ENCODE peak calls at places on chromosomes 4 and X, in nine cellular contexts. V is HCT116; T is Caco-2; U is esophagus squamous epithelium; D is breast epithelium; J is CD8-positive, alpha-beta T cell; G is kidney epithelial cell; L is BE2C; F is body of pancreas. O is an unnamed sample.

GRCh38 chr4:103753868-103754653 is 34.3 kb upstream of the TACR3 start:
- DNase-seq in G (no peak), T (peak; percentile 9), L (no peak), V (peak; percentile 6), U (no peak), D (no peak), F (no peak), J (no peak), O (no peak)

GRCh38 chr4:95505149-95505548 is 43.6 kb downstream of the UNC5C start:
- DNase-seq in D (no peak), F (no peak), G (peak; percentile 35), T (no peak), V (peak; percentile 68), L (no peak), J (no peak), U (no peak), O (no peak)

GRCh38 chr4:139484861-139485311 is 31.0 kb downstream of the RAB33B start:
- DNase-seq in U (no peak), J (no peak), T (peak; percentile 67), F (peak; percentile 17), G (no peak), D (no peak), V (no peak), L (no peak), O (no peak)

GRCh38 chrX:72131317-72132294 is at the start of gene RTL5:
- DNase-seq in F (peak; percentile 85), L (peak; percentile 90), U (no peak), V (peak; percentile 63), T (peak; percentile 77), J (peak; percentile 11), G (peak; percentile 42), D (peak; percentile 75), O (peak; percentile 39)

GRCh38 chrX:2710041-2710471 is 19.0 kb downstream of the CD99 start:
- DNase-seq in U (no peak), V (peak; percentile 51), L (no peak), F (peak; percentile 14), D (no peak), G (no peak), T (no peak), J (no peak), O (no peak)

GRCh38 chrX:16023790-16024734 is 99.3 kb upstream of the GRPR start:
- DNase-seq in V (peak; percentile 65), J (no peak), L (no peak), F (no peak), T (no peak), G (peak; percentile 73), U (no peak), D (no peak), O (peak; percentile 72)

GRCh38 chrX:47864785-47865184 is 28.1 kb downstream of the ZNF81 start:
- DNase-seq in D (no peak), T (no peak), U (no peak), G (no peak), J (no peak), F (no peak), V (no peak), L (no peak), O (no peak)

GRCh38 chr4:138804705-138805104 is 210.9 kb upstream of the NOCT start:
- DNase-seq in T (peak; percentile 81), G (no peak), D (no peak), V (no peak), F (no peak), L (no peak), J (no peak), U (no peak), O (no peak)

GRCh38 chr4:59704621-59705020 is 1495.5 kb upstream of the ADGRL3 start:
- DNase-seq in V (no peak), T (no peak), D (no peak), U (no peak), L (no peak), F (no peak), G (no peak), J (no peak), O (no peak)

GRCh38 chrX:67636532-67636931 is 92.7 kb downstream of the AR start:
- DNase-seq in U (no peak), D (no peak), V (no peak), T (no peak), G (no peak), F (no peak), J (no peak), L (no peak), O (no peak)

GRCh38 chr4:166594326-166594946 is 639.9 kb downstream of the SPOCK3 start:
- DNase-seq in G (peak; percentile 10), L (peak; percentile 62), U (no peak), J (no peak), V (peak; percentile 50), T (peak; percentile 55), F (peak; percentile 63), D (no peak), O (no peak)

GRCh38 chr4:139633195-139633594 is 32.4 kb upstream of the MGST2 start:
- DNase-seq in L (no peak), V (no peak), T (no peak), D (no peak), J (no peak), U (no peak), F (no peak), G (no peak), O (no peak)

GRCh38 chr4:617644-618330 is 7.6 kb upstream of the PDE6B start:
- DNase-seq in D (no peak), T (peak; percentile 29), V (no peak), L (no peak), F (no peak), J (no peak), U (no peak), G (no peak), O (no peak)

GRCh38 chr4:175891863-175892262 is 79.8 kb upstream of the GPM6A start:
- DNase-seq in F (peak; percentile 20), D (no peak), U (no peak), J (no peak), T (peak; percentile 41), G (no peak), V (peak; percentile 38), L (no peak), O (no peak)

GRCh38 chr4:2362286-2363055 is 56.0 kb downstream of the ZFYVE28 start:
- DNase-seq in T (no peak), V (no peak), G (no peak), F (no peak), L (no peak), D (no peak), U (no peak), J (no peak), O (no peak)

GRCh38 chr4:87060957-87061356 is 126.1 kb downstream of the AFF1 start:
- DNase-seq in T (no peak), V (peak; percentile 56), U (no peak), J (no peak), F (no peak), D (no peak), G (peak; percentile 92), L (no peak), O (no peak)

GRCh38 chrX:152912121-152912520 is 14.3 kb downstream of the ZNF185 start:
- DNase-seq in L (no peak), V (no peak), F (no peak), G (no peak), D (no peak), U (no peak), T (no peak), J (no peak), O (no peak)
- TF ChIP-seq CTCF in L (peak; percentile 31), V (no peak), F (no peak), G (peak; percentile 5), D (no peak), U (no peak), T (peak; percentile 1), J (no peak), O (peak; percentile 37)

DNA sequence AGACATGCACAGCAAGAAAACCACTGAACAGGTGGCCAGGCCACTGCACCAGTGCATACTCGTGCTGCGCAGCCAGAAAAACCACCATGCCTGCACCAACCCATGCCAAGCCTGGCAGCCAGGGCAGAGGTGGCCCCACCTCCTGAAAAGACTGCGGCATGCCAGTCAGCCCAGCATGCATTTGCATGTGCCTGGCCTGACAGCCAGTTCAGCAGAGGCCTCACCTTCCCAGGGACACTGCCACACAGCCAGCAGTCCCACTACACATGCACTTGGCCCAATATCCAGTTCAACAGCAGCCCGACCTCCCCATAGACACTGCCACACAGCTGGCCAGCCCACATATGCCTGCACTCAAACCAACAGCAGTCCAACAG is 43.5 kb upstream of the DDX60 start:
- DNase-seq in U (no peak), T (no peak), V (no peak), G (no peak), J (no peak), L (no peak), F (no peak), D (no peak), O (no peak)
- H3K36me3 ChIP-seq in U (no peaks in the 10 kb centered on the region), T (no peaks in the 10 kb centered on the region), V (peaks cover 35% of the 10 kb centered on the region), G (no peaks in the 10 kb centered on the region), J (peaks cover 3% of the 10 kb centered on the region), L (no peaks in the 10 kb centered on the region), F (no peaks in the 10 kb centered on the region), D (no peaks in the 10 kb centered on the region), O (no peaks in the 10 kb centered on the region)

GRCh38 chr4:174118171-174118570 is 165.3 kb downstream of the FBXO8 start:
- DNase-seq in G (no peak), L (peak; percentile 51), F (no peak), V (no peak), D (no peak), T (no peak), U (no peak), J (no peak), O (no peak)

GRCh38 chr4:174120446-174121142 is 162.9 kb downstream of the FBXO8 start:
- DNase-seq in U (no peak), T (peak; percentile 65), V (peak; percentile 66), D (no peak), J (no peak), G (peak; percentile 21), F (peak; percentile 54), L (peak; percentile 78), O (peak; percentile 9)

GRCh38 chr4:174119051-174119450 is 164.4 kb downstream of the FBXO8 start:
- DNase-seq in G (no peak), F (peak; percentile 16), U (no peak), L (peak; percentile 58), J (no peak), V (no peak), T (no peak), D (no peak), O (no peak)

GRCh38 chr4:174117445-174117844 is 166.0 kb downstream of the FBXO8 start:
- DNase-seq in J (no peak), F (no peak), T (no peak), G (no peak), V (no peak), U (no peak), L (peak; percentile 70), D (no peak), O (no peak)

DNA sequence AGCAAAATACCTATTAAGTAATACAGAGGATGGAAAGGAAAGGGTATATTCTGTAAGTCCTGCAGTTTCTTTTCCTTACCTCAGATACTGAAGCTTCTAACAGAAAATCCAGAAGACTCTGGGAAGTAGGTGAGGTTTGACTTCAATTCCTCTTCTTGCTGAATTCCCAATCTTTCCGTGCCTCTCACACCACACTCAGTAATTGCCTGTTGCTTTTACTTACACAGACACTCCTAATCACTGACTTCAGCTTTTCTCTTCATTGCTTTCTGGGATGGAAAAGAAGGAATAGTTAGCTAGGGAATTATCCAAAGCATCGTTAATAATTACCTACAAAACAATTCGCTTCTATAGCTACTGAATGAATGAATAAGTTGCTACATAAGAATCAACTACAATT is 163.6 kb downstream of the FBXO8 start:
- DNase-seq in T (no peak), L (no peak), D (no peak), G (no peak), V (no peak), J (no peak), U (no peak), F (no peak), O (no peak)
- H3K4me3 ChIP-seq in T (peak overlapping the region; percentile 12), L (peak overlapping the region; percentile 69), D (peak overlapping the region; percentile 64), G (no peak overlapping the region), V (peak overlapping the region; percentile 11), J (no peak overlapping the region), U (no peak overlapping the region), F (no peak overlapping the region), O (no peak overlapping the region)

GRCh38 chr4:7240341-7240740 is 48.0 kb downstream of the SORCS2 start:
- DNase-seq in U (no peak), D (no peak), T (no peak), V (no peak), G (no peak), L (no peak), F (no peak), J (no peak), O (no peak)
- TF ChIP-seq CTCF in U (no peak), D (no peak), T (no peak), V (no peak), G (no peak), L (peak; percentile 40), F (no peak), J (no peak), O (no peak)

O was measured in GM06990.